ENCODE peak calls at places on chromosomes 4 and X, in ten cellular contexts. T is OCI-LY7, S is upper lobe of right lung, W is psoas muscle, J is left lung, E is NT2/D1, V is GM23248, G is neuronal stem cell, R is adipocyte, Y is hepatocyte. A is an unnamed sample.
A peak's percentile ranks its signal among the peaks of the same experiment; 100 is the strongest.

GRCh38 chr4:142818009-142818408 is 28.1 kb downstream of the INPP4B start:
- DNase-seq in Y (no peak), T (no peak), E (no peak), S (no peak), G (no peak), W (no peak), J (no peak), V (peak; percentile 47), R (peak; percentile 49), A (no peak)

GRCh38 chr4:105520819-105521790 is 31.3 kb upstream of the ARHGEF38 start:
- DNase-seq in W (no peak), E (peak; percentile 16), S (no peak), Y (peak; percentile 63), V (peak; percentile 51), J (no peak), T (peak; percentile 39), R (peak; percentile 61), G (peak; percentile 56), A (peak; percentile 30)

GRCh38 chr4:188976644-188977115 is 837.4 kb downstream of the TRIML1 start:
- DNase-seq in G (peak; percentile 81), T (no peak), J (no peak), R (peak; percentile 80), W (no peak), V (peak; percentile 27), E (peak; percentile 68), S (no peak), Y (peak; percentile 57), A (peak; percentile 76)

GRCh38 chr4:15894393-15894792 is 44.1 kb downstream of the FGFBP1 start:
- DNase-seq in T (no peak), W (no peak), R (no peak), Y (no peak), G (no peak), S (no peak), E (no peak), V (peak; percentile 22), J (no peak), A (no peak)

GRCh38 chr4:40283413-40283812 is 51.7 kb upstream of the CHRNA9 start:
- DNase-seq in T (no peak), S (no peak), E (no peak), V (no peak), W (no peak), R (no peak), J (no peak), Y (peak; percentile 30), G (no peak), A (no peak)

GRCh38 chr4:27011401-27011800 is 150.8 kb downstream of the STIM2 start:
- DNase-seq in J (no peak), W (no peak), S (no peak), R (no peak), E (no peak), V (no peak), T (no peak), G (no peak), Y (no peak), A (no peak)

GRCh38 chrX:120793098-120793497 is 82.6 kb downstream of the CT47B1 start:
- DNase-seq in Y (no peak), R (no peak), W (no peak), J (no peak), T (no peak), V (no peak), E (no peak), G (no peak), S (no peak), A (no peak)

GRCh38 chrX:154730271-154730883 is 20.5 kb downstream of the GAB3 start:
- DNase-seq in W (peak; percentile 25), T (no peak), R (peak; percentile 83), Y (no peak), E (no peak), J (no peak), G (no peak), S (no peak), V (peak; percentile 72), A (no peak)

GRCh38 chrX:149908308-149908707 is 21.1 kb upstream of the HSFX4 start:
- DNase-seq in J (no peak), S (no peak), G (no peak), R (no peak), V (no peak), W (no peak), T (no peak), Y (no peak), E (no peak), A (no peak)

GRCh38 chr4:158729716-158730559 is 6.7 kb upstream of the PPID start:
- DNase-seq in T (peak; percentile 39), V (peak; percentile 82), E (peak; percentile 20), R (peak; percentile 84), W (peak; percentile 43), S (no peak), J (no peak), G (peak; percentile 15), Y (peak; percentile 77), A (peak; percentile 62)

GRCh38 chr4:70577220-70577927 is 14.7 kb upstream of the AMBN start:
- DNase-seq in E (no peak), T (no peak), J (no peak), W (no peak), S (no peak), V (no peak), R (no peak), G (no peak), Y (peak; percentile 11), A (no peak)

GRCh38 chr4:183469936-183470335 is 25.5 kb downstream of the CDKN2AIP start:
- DNase-seq in S (no peak), W (no peak), G (no peak), T (no peak), V (peak; percentile 39), R (no peak), E (no peak), Y (no peak), J (no peak), A (no peak)

GRCh38 chr4:141107927-141108326 is 25.3 kb downstream of the RNF150 start:
- DNase-seq in V (no peak), S (no peak), E (no peak), Y (no peak), J (no peak), W (no peak), T (no peak), R (no peak), G (no peak), A (no peak)

GRCh38 chrX:39336709-39337294 is 535.5 kb downstream of the MID1IP1 start:
- DNase-seq in S (no peak), E (no peak), W (no peak), V (peak; percentile 0), R (no peak), G (no peak), J (no peak), T (no peak), Y (peak; percentile 51), A (peak; percentile 53)

DNA sequence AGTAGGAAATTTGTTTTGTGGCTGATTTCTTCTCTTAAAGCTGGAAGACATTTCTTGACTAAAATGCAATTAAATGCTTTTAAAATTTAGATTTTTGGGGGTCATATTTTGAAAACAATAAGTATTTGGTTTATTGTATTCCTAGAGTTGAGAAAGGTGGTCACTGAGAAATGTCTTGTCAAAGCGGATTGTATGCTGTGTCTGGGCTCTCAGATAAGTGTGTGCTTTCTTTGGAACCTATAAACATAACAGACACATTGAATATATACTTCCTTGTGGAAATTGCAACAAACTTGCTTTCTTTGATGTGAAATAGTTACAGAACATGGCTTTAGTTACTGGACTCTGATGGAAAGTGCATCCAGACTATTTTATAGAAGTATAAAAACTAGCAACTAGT is 75.4 kb downstream of the AFF1 start:
- DNase-seq in J (no peak), Y (no peak), W (no peak), V (no peak), G (no peak), E (no peak), R (no peak), S (no peak), T (no peak), A (no peak)
- H3K4me1 ChIP-seq in J (peaks cover 82% of the 10 kb centered on the region), Y (peaks cover 35% of the 10 kb centered on the region), W (peaks cover 72% of the 10 kb centered on the region), V (peaks cover 54% of the 10 kb centered on the region), G (peaks cover 19% of the 10 kb centered on the region), E (peaks cover 2% of the 10 kb centered on the region), R (peaks cover 62% of the 10 kb centered on the region), S (peaks cover 70% of the 10 kb centered on the region), T (peaks cover 70% of the 10 kb centered on the region), A (peaks cover 34% of the 10 kb centered on the region)

GRCh38 chr4:148436512-148436911 is 5.7 kb downstream of the NR3C2 start:
- DNase-seq in E (no peak), R (no peak), W (no peak), G (no peak), S (no peak), V (no peak), Y (no peak), J (no peak), T (no peak), A (no peak)
- H3K4me1 ChIP-seq in E (no peaks in the 10 kb centered on the region), R (no peaks in the 10 kb centered on the region), W (peaks cover 47% of the 10 kb centered on the region), G (no peaks in the 10 kb centered on the region), S (peaks cover 29% of the 10 kb centered on the region), V (no peaks in the 10 kb centered on the region), Y (no peaks in the 10 kb centered on the region), J (peaks cover 20% of the 10 kb centered on the region), T (no peaks in the 10 kb centered on the region), A (no peaks in the 10 kb centered on the region)

DNA sequence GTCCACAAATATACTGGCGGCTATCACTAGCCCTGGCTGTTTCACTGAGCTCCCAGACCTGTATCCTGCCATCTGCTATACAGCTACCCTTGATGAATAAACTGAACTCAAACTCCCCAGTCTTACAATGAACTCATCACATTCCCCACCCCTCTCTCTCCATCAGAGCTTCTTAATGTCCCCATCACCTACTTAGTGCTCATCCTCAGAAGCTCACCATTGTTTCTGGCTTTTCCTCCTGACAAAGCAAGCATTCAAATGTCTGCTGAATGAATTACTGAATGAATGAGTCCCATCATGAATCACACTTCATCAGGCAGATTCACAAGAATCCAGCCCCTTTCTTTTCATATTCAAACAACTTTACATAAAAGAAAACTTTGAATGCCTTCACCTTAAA is 5.6 kb upstream of the DGAT2L6 start:
- DNase-seq in W (no peak), G (no peak), V (peak; percentile 29), S (no peak), T (no peak), R (no peak), E (peak; percentile 51), Y (no peak), J (no peak), A (no peak)
- H3K4me1 ChIP-seq in W (no peaks in the 10 kb centered on the region), G (peaks cover 11% of the 10 kb centered on the region), V (peaks cover 34% of the 10 kb centered on the region), S (no peaks in the 10 kb centered on the region), T (no peaks in the 10 kb centered on the region), R (peaks cover 65% of the 10 kb centered on the region), E (peaks cover 8% of the 10 kb centered on the region), Y (peaks cover 9% of the 10 kb centered on the region), J (no peaks in the 10 kb centered on the region), A (peaks cover 67% of the 10 kb centered on the region)

DNA sequence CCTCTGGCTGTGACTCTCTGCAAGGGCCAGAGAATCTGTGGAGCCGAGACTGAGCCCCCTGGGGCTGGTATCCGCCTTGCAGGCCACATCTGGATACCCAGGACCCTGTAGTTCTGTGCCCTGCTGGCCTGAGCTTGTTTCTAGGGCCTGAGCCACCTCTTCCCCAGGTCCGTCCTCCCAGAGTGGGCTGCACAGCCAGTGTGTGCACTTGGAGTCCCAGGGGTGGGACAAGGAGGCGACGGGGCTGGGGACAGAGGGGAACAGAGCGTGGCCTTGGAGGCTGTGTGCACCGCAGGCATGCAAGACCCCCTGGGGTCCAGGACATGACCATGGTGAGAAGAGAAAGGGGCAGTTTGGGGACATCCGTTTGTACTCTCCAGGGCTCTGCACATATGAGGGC is 105.5 kb downstream of the SORCS2 start:
- DNase-seq in T (no peak), S (no peak), J (peak; percentile 58), G (no peak), E (no peak), W (no peak), V (no peak), Y (no peak), R (no peak), A (no peak)
- H3K4me1 ChIP-seq in T (no peaks in the 10 kb centered on the region), S (no peaks in the 10 kb centered on the region), J (no peaks in the 10 kb centered on the region), G (no peaks in the 10 kb centered on the region), E (peaks cover 20% of the 10 kb centered on the region), W (peaks cover 6% of the 10 kb centered on the region), V (no peaks in the 10 kb centered on the region), Y (peaks cover 3% of the 10 kb centered on the region), R (peaks cover 7% of the 10 kb centered on the region), A (no peaks in the 10 kb centered on the region)

A was measured in SJSA1.